ENCODE peak calls at places on chromosomes 7 and 10, in four cellular contexts. W, S, P and A are unnamed samples.

GRCh38 chr10:123860209-123860608 is 31.4 kb downstream of the CPXM2 start:
- DNase-seq in W (no peak), S (no peak), P (no peak), A (no peak)

GRCh38 chr7:93812061-93812460 is 78.5 kb downstream of the TFPI2 start:
- DNase-seq in W (no peak), S (no peak), P (no peak), A (no peak)

GRCh38 chr10:8034666-8035640 is 19.5 kb upstream of the GATA3 start:
- DNase-seq in W (no peak), S (no peak), P (no peak), A (no peak)

GRCh38 chr10:46232084-46232483 is 54.7 kb upstream of the ANTXRL start:
- DNase-seq in W (no peak), S (no peak), P (peak), A (no peak)

GRCh38 chr10:90579602-90580242 is 278.1 kb downstream of the HTR7 start:
- DNase-seq in W (no peak), S (no peak), P (no peak), A (no peak)

GRCh38 chr10:101780187-101780817 is 2.9 kb downstream of the NPM3 start:
- DNase-seq in W (no peak), S (no peak), P (no peak), A (no peak)

GRCh38 chr7:6071406-6071805 is 40.2 kb downstream of the ANKRD61 start:
- DNase-seq in W (no peak), S (no peak), P (no peak), A (no peak)

GRCh38 chr10:86163522-86164215 is 202.9 kb downstream of the GRID1 start:
- DNase-seq in W (no peak), S (no peak), P (peak), A (no peak)

GRCh38 chr7:7175075-7175695 is 7.2 kb upstream of the C1GALT1 start:
- DNase-seq in W (no peak), S (no peak), P (no peak), A (no peak)

GRCh38 chr7:51645298-51645697 is 328.7 kb upstream of the COBL start:
- DNase-seq in W (no peak), S (no peak), P (no peak), A (no peak)

GRCh38 chr10:100163704-100164621 is 21.9 kb downstream of the ERLIN1 start:
- DNase-seq in W (no peak), S (no peak), P (no peak), A (no peak)

GRCh38 chr7:38299275-38299931 is 26.0 kb upstream of the TARP start:
- DNase-seq in W (no peak), S (no peak), P (no peak), A (no peak)

GRCh38 chr10:100999742-101000601 is at the start of gene LZTS2:
- DNase-seq in W (no peak), S (no peak), P (no peak), A (peak)

GRCh38 chr10:48798486-48799254 is 114.0 kb downstream of the WDFY4 start:
- DNase-seq in W (no peak), S (no peak), P (no peak), A (no peak)

GRCh38 chr10:74071151-74071550 is 73.2 kb downstream of the VCL start:
- DNase-seq in W (no peak), S (no peak), P (no peak), A (no peak)

GRCh38 chr7:39589323-39590111 is 23.3 kb downstream of the YAE1 start:
- DNase-seq in W (peak), S (peak), P (no peak), A (no peak)

GRCh38 chr7:105131890-105132289 is 117.9 kb downstream of the KMT2E start:
- DNase-seq in W (no peak), S (no peak), P (no peak), A (no peak)

GRCh38 chr7:7772385-7772784 is 54.0 kb upstream of the RPA3 start:
- DNase-seq in W (no peak), S (no peak), P (no peak), A (no peak)

GRCh38 chr7:39910108-39910869 is 39.8 kb upstream of the CDK13 start:
- DNase-seq in W (no peak), S (no peak), P (no peak), A (no peak)

GRCh38 chr7:112362796-112363195 is 87.5 kb upstream of the IFRD1 start:
- DNase-seq in W (no peak), S (no peak), P (no peak), A (no peak)

GRCh38 chr7:132141109-132141508 is 435.2 kb downstream of the PLXNA4 start:
- DNase-seq in W (no peak), S (no peak), P (no peak), A (no peak)

GRCh38 chr7:98354511-98355249 is 46.2 kb downstream of the BAIAP2L1 start:
- DNase-seq in W (no peak), S (no peak), P (no peak), A (no peak)

GRCh38 chr10:22503315-22504090 is 158.2 kb downstream of the SPAG6 start:
- DNase-seq in W (no peak), S (no peak), P (no peak), A (no peak)

GRCh38 chr7:134565643-134566136 is 16.8 kb downstream of the AKR1B15 start:
- DNase-seq in W (no peak), S (no peak), P (no peak), A (no peak)

GRCh38 chr7:130793855-130794618 is 60.0 kb upstream of the KLF14 start:
- DNase-seq in W (no peak), S (no peak), P (no peak), A (no peak)

GRCh38 chr10:78038105-78038504 is 4.4 kb downstream of the RPS24 start:
- DNase-seq in W (no peak), S (no peak), P (no peak), A (no peak)

GRCh38 chr7:88167223-88167622 is 52.6 kb downstream of the SRI start:
- DNase-seq in W (no peak), S (no peak), P (no peak), A (peak)

GRCh38 chr7:113099284-113099919 is 12.8 kb upstream of the GPR85 start:
- DNase-seq in W (no peak), S (no peak), P (no peak), A (no peak)

GRCh38 chr7:130488376-130489139 is 3.3 kb upstream of the MEST start:
- DNase-seq in W (no peak), S (no peak), P (no peak), A (no peak)

GRCh38 chr10:44986670-44987069 is 8.1 kb upstream of the DEPP1 start:
- DNase-seq in W (no peak), S (no peak), P (no peak), A (no peak)

GRCh38 chr7:71777278-71777677 is 634.9 kb downstream of the CALN1 start:
- DNase-seq in W (no peak), S (no peak), P (no peak), A (no peak)